ENCODE peak calls at places on chromosome X, in five cellular contexts. B, T, A, S and C are unnamed samples. For H3K27me3, the result is how much of the 10 kb centered on the place peaks cover.

GRCh38 chrX:50697691-50698090 is 116.3 kb downstream of the SHROOM4 start:
- DNase-seq in B (no peak), T (no peak), A (no peak), S (no peak), C (no peak)

GRCh38 chrX:139156356-139156755 is 374.2 kb upstream of the F9 start:
- DNase-seq in B (no peak), T (no peak), A (no peak), S (no peak), C (no peak)

GRCh38 chrX:84248226-84248625 is 60.2 kb upstream of the RPS6KA6 start:
- DNase-seq in B (no peak), T (no peak), A (no peak), S (no peak), C (no peak)

GRCh38 chrX:127313638-127314037 is 494.1 kb downstream of the PRR32 start:
- DNase-seq in B (no peak), T (no peak), A (no peak), S (no peak), C (no peak)

GRCh38 chrX:11100281-11101035 is 10.7 kb upstream of the HCCS start:
- DNase-seq in B (no peak), T (no peak), A (peak), S (no peak), C (peak)

GRCh38 chrX:49876750-49877149 is 2.5 kb upstream of the USP27X start:
- DNase-seq in B (no peak), T (no peak), A (no peak), S (no peak), C (peak)

GRCh38 chrX:38089173-38089982 is 83.0 kb downstream of the SYTL5 start:
- DNase-seq in B (no peak), T (no peak), A (no peak), S (no peak), C (no peak)

GRCh38 chrX:34987646-34988045 is 45.0 kb downstream of the FAM47B start:
- DNase-seq in B (no peak), T (no peak), A (no peak), S (no peak), C (no peak)

GRCh38 chrX:9642270-9642995 is 123.2 kb downstream of the GPR143 start:
- DNase-seq in B (no peak), T (no peak), A (no peak), S (no peak), C (no peak)

GRCh38 chrX:82677281-82677680 is 830.8 kb upstream of the POU3F4 start:
- DNase-seq in B (no peak), T (no peak), A (no peak), S (no peak), C (no peak)

GRCh38 chrX:37371578-37371981 is 22.4 kb downstream of the PRRG1 start:
- DNase-seq in B (no peak), T (no peak), A (peak), S (peak), C (no peak)

GRCh38 chrX:132958086-132958703 is at the start of gene HS6ST2:
- DNase-seq in B (no peak), T (no peak), A (no peak), S (peak), C (peak)

GRCh38 chrX:15745179-15745578 is 7.1 kb downstream of the CA5B start:
- DNase-seq in B (no peak), T (no peak), A (no peak), S (no peak), C (no peak)

GRCh38 chrX:6407541-6407940 is 127.4 kb downstream of the VCX3A start:
- DNase-seq in B (no peak), T (no peak), A (no peak), S (no peak), C (no peak)

GRCh38 chrX:132592880-132593279 is 104.0 kb upstream of the MBNL3 start:
- DNase-seq in B (no peak), T (peak), A (no peak), S (no peak), C (no peak)

GRCh38 chrX:105150557-105150956 is 69.9 kb downstream of the TEX13A start:
- DNase-seq in B (no peak), T (no peak), A (no peak), S (no peak), C (no peak)

GRCh38 chrX:13717697-13718483 is 16.5 kb downstream of the TRAPPC2 start:
- DNase-seq in B (no peak), T (no peak), A (no peak), S (no peak), C (no peak)

GRCh38 chrX:9775930-9776329 is 10.3 kb upstream of the GPR143 start:
- DNase-seq in B (no peak), T (no peak), A (no peak), S (no peak), C (no peak)

GRCh38 chrX:12975999-12976558 is 1.2 kb downstream of the TMSB4X start:
- DNase-seq in B (peak), T (peak), A (no peak), S (no peak), C (peak)

DNA sequence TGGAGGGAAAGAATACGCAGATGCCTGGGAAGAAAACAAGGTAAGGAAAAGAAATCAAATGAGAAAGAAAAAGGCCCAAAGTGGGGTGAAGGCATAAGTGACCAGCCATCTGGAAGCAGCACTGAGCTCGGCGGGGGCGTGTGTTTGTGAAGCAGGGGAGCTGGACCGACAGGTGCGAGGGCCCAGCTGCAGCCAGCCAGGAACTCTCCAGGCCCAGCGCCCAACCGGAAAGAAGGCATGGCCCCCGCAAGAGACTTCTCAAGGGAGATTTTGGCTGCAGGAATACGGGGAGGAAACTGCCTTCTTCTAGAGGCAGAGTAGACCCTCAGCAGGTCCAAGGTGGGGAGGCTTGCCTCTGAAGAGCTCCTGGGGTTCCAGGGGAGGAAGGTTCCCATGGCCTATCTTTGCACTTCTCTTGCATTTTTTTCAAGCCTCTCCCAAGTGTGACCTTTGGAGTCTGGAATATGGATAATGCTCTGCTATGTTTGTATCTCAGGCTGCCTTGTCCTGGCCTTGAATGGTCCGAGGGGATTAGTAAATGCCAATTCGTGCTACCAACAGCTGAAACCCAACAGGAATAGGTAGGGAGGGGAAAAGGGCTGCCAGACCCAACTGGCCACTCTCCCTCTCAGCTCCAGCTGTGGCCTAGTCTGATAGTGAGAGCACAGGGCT is 10.8 kb upstream of the CITED1 start:
- DNase-seq in B (no peak), T (no peak), A (no peak), S (no peak), C (no peak)
- H3K27me3 ChIP-seq in B (under half), T (under half), A (under half), S (under half), C (under half)

GRCh38 chrX:44314855-44315254 is 28.6 kb downstream of the EFHC2 start:
- DNase-seq in B (no peak), T (no peak), A (no peak), S (no peak), C (no peak)

GRCh38 chrX:44312421-44312820 is 31.1 kb downstream of the EFHC2 start:
- DNase-seq in B (no peak), T (no peak), A (no peak), S (no peak), C (no peak)

GRCh38 chrX:44317196-44317595 is 26.3 kb downstream of the EFHC2 start:
- DNase-seq in B (no peak), T (no peak), A (no peak), S (no peak), C (no peak)

GRCh38 chrX:44310227-44310626 is 33.2 kb downstream of the EFHC2 start:
- DNase-seq in B (no peak), T (no peak), A (no peak), S (no peak), C (no peak)

DNA sequence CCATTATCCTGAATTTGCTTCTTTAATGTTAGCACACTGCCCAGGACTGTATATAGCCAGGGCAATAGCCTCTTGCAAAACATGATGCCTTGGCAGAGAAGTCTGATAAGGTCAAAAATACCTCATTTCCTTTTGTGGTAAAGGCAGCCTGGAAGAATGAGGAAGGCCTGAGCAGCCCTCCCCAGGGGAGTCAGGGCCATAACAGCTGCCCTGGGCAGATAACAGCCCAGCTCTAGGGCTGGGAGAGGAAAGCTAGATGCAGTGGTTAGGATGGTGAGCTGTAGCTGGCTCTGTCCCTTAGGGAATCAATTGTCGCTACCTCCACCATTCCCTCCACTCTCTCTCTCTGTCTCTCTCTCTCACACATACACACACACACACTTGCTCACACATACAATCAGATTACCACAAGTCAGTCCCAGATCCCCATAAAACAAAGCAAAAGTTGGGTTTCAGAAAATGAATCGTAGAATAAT is 29.2 kb downstream of the EFHC2 start:
- DNase-seq in B (peak), T (no peak), A (no peak), S (peak), C (peak)
- H3K27me3 ChIP-seq in B (under half), T (under half), A (under half), S (under half), C (under half)

DNA sequence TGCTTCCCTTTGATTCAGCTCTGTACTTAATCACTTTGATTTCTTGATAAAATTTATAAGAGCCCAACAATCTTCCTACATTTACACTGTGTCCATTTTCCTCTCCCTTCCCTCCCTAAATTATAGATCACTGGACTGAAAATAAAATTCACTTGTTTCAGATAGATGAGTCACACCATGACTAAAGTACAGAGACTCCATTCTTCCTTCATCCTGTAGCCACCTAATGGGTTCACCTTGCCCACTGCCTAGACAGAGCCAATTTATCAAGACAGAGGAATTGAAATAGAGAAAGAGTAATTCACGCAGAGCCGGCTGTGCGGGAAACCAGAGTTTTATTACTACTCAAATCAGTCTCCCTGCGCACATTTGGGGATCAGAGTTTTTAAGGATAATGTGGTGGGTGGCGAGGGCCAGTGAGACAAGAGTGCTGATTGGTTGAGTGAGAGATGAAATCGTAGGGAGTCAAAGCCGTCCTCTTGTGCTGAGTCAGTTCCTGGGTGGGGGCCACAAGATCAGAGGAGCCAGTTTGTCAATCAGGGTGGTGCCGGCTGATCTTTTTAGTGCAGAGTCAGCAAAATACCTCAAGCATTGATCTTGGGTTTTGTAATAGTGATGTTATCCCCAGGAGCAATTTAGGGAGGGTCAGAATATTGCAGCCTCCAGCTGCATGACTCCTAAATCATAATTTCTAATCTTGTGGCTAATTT is 71.3 kb upstream of the MED14 start:
- DNase-seq in B (no peak), T (no peak), A (no peak), S (no peak), C (no peak)
- H3K27me3 ChIP-seq in B (under half), T (under half), A (under half), S (under half), C (under half)

DNA sequence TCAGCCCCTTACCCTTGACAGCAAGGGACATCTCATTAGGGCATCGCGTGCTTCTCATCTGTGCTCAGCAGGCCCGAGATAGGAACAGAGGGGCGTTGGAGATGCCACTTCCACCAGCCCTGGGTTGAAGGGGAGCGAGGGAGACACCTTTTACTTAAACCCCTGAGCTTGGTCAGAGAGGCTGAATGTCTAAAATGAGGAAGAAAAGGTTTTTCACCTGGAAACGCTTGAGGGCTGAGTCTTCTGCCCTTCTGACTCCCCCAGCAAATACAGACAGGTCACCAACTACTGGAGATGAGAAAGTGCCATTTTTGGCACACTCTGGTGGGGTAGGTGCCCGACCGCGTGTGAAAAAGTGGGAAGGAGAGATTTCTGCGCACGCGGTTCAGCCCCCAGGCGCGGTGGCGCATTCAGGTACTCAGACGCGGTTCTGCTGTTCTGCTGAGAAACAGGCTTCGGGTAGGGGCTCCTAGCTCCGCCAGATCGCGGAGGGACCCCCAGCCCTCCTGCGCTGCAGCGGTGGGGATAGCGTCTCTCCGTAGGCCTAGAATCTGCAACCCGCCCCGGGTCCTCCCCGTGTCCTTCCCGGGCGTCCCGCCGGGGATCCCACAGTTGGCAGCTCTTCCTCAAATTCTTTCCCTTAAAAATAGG is 3.2 kb downstream of the SHOX start:
- DNase-seq in B (no peak), T (no peak), A (no peak), S (no peak), C (no peak)
- H3K27me3 ChIP-seq in B (under half), T (half or more), A (half or more), S (half or more), C (half or more)

GRCh38 chrX:151513472-151513871 is 50.0 kb upstream of the PASD1 start:
- DNase-seq in B (no peak), T (no peak), A (no peak), S (no peak), C (no peak)
- H3K27me3 ChIP-seq in B (under half), T (under half), A (half or more), S (under half), C (under half)

GRCh38 chrX:102712216-102712966 is at the start of gene GPRASP2:
- DNase-seq in B (peak), T (peak), A (peak), S (peak), C (peak)

GRCh38 chrX:102714994-102715393 is 2.7 kb downstream of the GPRASP2 start:
- DNase-seq in B (no peak), T (no peak), A (no peak), S (no peak), C (no peak)

GRCh38 chrX:102708900-102709299 is 3.3 kb upstream of the GPRASP2 start:
- DNase-seq in B (no peak), T (no peak), A (no peak), S (no peak), C (no peak)

GRCh38 chrX:102712967-102713677 is 874 bp downstream of the GPRASP2 start:
- DNase-seq in B (peak), T (peak), A (peak), S (peak), C (peak)

DNA sequence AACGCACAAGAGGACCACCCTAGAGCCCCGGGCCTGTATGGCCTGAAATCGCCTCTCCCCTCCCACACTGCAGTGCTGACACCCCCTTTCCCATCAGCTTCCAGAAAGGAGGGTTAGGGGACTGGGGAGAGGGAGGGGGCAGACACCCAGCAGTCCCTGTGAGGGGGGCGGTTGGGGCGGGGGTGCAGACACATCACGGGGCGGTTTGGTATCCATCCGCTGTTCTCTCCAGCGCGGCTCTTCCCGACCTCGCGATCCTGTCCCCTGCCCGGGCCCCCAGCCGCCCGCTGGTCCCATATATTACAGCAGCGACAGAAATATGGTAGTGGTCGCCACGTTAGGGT is 404 bp upstream of the GPRASP2 start:
- DNase-seq in B (no peak), T (no peak), A (no peak), S (no peak), C (no peak)
- H3K27me3 ChIP-seq in B (under half), T (under half), A (under half), S (under half), C (under half)

DNA sequence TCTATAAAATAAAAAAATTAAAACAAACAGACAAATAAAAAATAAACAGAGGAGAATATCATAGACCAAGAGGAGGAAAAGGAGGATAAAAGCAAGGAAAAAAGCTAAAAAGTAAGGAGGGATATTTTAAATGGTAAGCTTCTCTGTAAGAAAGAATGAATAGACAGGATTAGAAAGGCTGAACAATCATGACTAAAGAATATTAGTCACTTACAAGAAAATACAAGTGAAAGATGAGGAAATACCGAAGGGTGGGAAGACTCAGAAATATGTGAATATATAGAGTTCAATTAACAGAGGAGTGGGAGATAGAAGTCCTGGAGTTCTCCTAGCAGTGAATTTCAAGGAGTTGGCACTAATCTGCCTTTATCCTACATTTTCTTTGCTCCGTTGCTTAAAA is 162.6 kb downstream of the RTL3 start:
- DNase-seq in B (no peak), T (no peak), A (no peak), S (no peak), C (no peak)
- H3K27me3 ChIP-seq in B (under half), T (under half), A (under half), S (under half), C (under half)